ENCODE peak calls at places on chromosome 17, in six cellular contexts. M is H9; Z is dorsolateral prefrontal cortex; T is CD8-positive, alpha-beta memory T cell; B is heart right ventricle; P is body of pancreas. E is an unnamed sample.

GRCh38 chr17:38663125-38663751 is 11.5 kb downstream of the EPOP start:
- DNase-seq in M (peak; percentile 98), Z (peak; percentile 82), T (no peak), B (peak; percentile 45), P (peak; percentile 68), E (peak; percentile 46)

GRCh38 chr17:49217651-49218413 is 7.3 kb downstream of the ABI3 start:
- DNase-seq in M (no peak), Z (no peak), T (peak; percentile 90), B (peak; percentile 50), P (no peak), E (no peak)

GRCh38 chr17:1001640-1002411 is 4.9 kb downstream of the TIMM22 start:
- DNase-seq in M (no peak), Z (no peak), T (no peak), B (no peak), P (no peak), E (no peak)

GRCh38 chr17:63685578-63685977 is 14.3 kb downstream of the LIMD2 start:
- DNase-seq in M (no peak), Z (no peak), T (no peak), B (no peak), P (no peak), E (no peak)

GRCh38 chr17:60604686-60605334 is 4.8 kb downstream of the PPM1D start:
- DNase-seq in M (no peak), Z (no peak), T (no peak), B (no peak), P (no peak), E (no peak)

GRCh38 chr17:67105213-67105612 is 60.9 kb downstream of the CACNG1 start:
- DNase-seq in M (no peak), Z (no peak), T (no peak), B (no peak), P (no peak), E (no peak)

GRCh38 chr17:28738680-28739384 is 5.0 kb upstream of the TRAF4 start:
- DNase-seq in M (no peak), Z (no peak), T (no peak), B (no peak), P (no peak), E (no peak)

GRCh38 chr17:59357929-59358328 is 26.5 kb downstream of the YPEL2 start:
- DNase-seq in M (no peak), Z (no peak), T (no peak), B (no peak), P (no peak), E (no peak)

GRCh38 chr17:9274973-9275372 is 253.7 kb downstream of the NTN1 start:
- DNase-seq in M (no peak), Z (no peak), T (no peak), B (no peak), P (no peak), E (no peak)

GRCh38 chr17:30340957-30341356 is 7.1 kb upstream of the TMIGD1 start:
- DNase-seq in M (no peak), Z (no peak), T (no peak), B (no peak), P (no peak), E (no peak)

GRCh38 chr17:40596261-40596919 is 31.1 kb upstream of the CCR7 start:
- DNase-seq in M (no peak), Z (no peak), T (no peak), B (no peak), P (no peak), E (no peak)

GRCh38 chr17:73393381-73393780 is 81.6 kb upstream of the CDC42EP4 start:
- DNase-seq in M (peak; percentile 26), Z (no peak), T (no peak), B (no peak), P (no peak), E (no peak)

GRCh38 chr17:68461589-68461988 is 4.3 kb upstream of the WIPI1 start:
- DNase-seq in M (peak; percentile 62), Z (no peak), T (no peak), B (no peak), P (peak; percentile 35), E (no peak)

GRCh38 chr17:28133562-28133970 is 91.1 kb downstream of the NLK start:
- DNase-seq in M (no peak), Z (no peak), T (no peak), B (no peak), P (no peak), E (no peak)

GRCh38 chr17:50660042-50660886 is 25.6 kb downstream of the ABCC3 start:
- DNase-seq in M (no peak), Z (no peak), T (no peak), B (peak; percentile 59), P (no peak), E (no peak)

GRCh38 chr17:63019138-63019873 is 53.3 kb downstream of the TANC2 start:
- DNase-seq in M (no peak), Z (no peak), T (no peak), B (no peak), P (no peak), E (no peak)

GRCh38 chr17:2595736-2596135 is 2.3 kb downstream of the PAFAH1B1 start:
- DNase-seq in M (no peak), Z (no peak), T (no peak), B (no peak), P (no peak), E (no peak)

GRCh38 chr17:63930951-63931575 is 1.1 kb downstream of the CD79B start:
- DNase-seq in M (peak; percentile 91), Z (no peak), T (peak; percentile 46), B (peak; percentile 77), P (no peak), E (no peak)

GRCh38 chr17:82400830-82401229 is 17.3 kb upstream of the HEXD start:
- DNase-seq in M (no peak), Z (no peak), T (peak; percentile 41), B (peak; percentile 47), P (no peak), E (no peak)

GRCh38 chr17:49997773-49998703 is 3.0 kb upstream of the DLX3 start:
- DNase-seq in M (peak; percentile 94), Z (peak; percentile 72), T (peak; percentile 80), B (peak; percentile 57), P (peak; percentile 84), E (peak; percentile 13)

GRCh38 chr17:53193044-53193443 is 629.7 kb upstream of the KIF2B start:
- DNase-seq in M (no peak), Z (no peak), T (no peak), B (no peak), P (no peak), E (no peak)

GRCh38 chr17:65198653-65199382 is 61.6 kb downstream of the RGS9 start:
- DNase-seq in M (no peak), Z (no peak), T (peak; percentile 65), B (no peak), P (peak; percentile 19), E (peak; percentile 18)

GRCh38 chr17:42392664-42393415 is 4.6 kb upstream of the STAT3 start:
- DNase-seq in M (no peak), Z (no peak), T (no peak), B (no peak), P (no peak), E (no peak)

GRCh38 chr17:38922538-38923291 is 2.7 kb upstream of the LASP1NB start:
- DNase-seq in M (peak; percentile 71), Z (peak; percentile 41), T (no peak), B (peak; percentile 34), P (peak; percentile 66), E (peak; percentile 78)

GRCh38 chr17:28846231-28846630 is 3.6 kb upstream of the FAM222B start:
- DNase-seq in M (no peak), Z (no peak), T (no peak), B (no peak), P (no peak), E (no peak)

GRCh38 chr17:50364715-50365114 is 8.3 kb downstream of the MRPL27 start:
- DNase-seq in M (peak; percentile 74), Z (no peak), T (no peak), B (no peak), P (no peak), E (no peak)

GRCh38 chr17:48314716-48315115 is 115.3 kb downstream of the SKAP1 start:
- DNase-seq in M (no peak), Z (no peak), T (no peak), B (no peak), P (no peak), E (no peak)

DNA sequence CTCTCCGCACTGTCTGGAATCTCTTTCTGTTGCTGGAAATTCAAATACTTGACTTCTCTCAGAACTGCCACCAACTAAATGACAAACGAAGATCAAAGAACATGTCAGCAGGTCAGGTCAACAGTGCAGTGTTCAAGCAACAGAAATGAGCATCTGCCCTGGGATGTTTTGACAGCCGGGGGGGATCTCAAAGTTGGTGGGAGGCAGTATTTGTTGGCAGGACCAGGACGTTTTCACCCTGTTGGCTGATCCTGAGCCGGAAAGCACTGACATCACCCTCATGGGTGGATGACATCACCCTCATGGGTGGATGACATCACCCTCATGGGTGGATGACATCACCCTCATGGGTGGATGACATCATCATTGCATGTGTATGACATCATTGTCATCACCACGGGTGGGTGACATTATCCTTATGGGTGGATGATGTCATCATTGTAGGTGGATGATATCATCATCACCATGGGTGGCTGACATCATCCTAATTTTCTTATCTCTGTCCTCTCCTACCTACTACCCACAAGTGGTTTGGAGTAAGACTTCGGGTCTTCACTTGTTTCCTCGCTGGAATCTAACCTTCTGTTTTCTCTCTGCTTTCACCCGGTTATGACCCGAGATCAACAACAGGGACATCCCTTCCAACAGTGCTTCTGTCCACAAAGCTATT is 18.9 kb downstream of the DNAH17 start:
- DNase-seq in M (no peak), Z (no peak), T (no peak), B (no peak), P (no peak), E (no peak)
- H3K27ac ChIP-seq in M (no peak overlapping the region), Z (no peak overlapping the region), T (no peak overlapping the region), B (no peak overlapping the region), P (no peak overlapping the region), E (no peak overlapping the region)

GRCh38 chr17:7138800-7139381 is 24.3 kb upstream of the ASGR2 start:
- DNase-seq in M (no peak), Z (no peak), T (no peak), B (no peak), P (no peak), E (no peak)
- H3K27ac ChIP-seq in M (no peak overlapping the region), Z (no peak overlapping the region), T (no peak overlapping the region), B (peak overlapping the region; percentile 78), P (no peak overlapping the region), E (no peak overlapping the region)

DNA sequence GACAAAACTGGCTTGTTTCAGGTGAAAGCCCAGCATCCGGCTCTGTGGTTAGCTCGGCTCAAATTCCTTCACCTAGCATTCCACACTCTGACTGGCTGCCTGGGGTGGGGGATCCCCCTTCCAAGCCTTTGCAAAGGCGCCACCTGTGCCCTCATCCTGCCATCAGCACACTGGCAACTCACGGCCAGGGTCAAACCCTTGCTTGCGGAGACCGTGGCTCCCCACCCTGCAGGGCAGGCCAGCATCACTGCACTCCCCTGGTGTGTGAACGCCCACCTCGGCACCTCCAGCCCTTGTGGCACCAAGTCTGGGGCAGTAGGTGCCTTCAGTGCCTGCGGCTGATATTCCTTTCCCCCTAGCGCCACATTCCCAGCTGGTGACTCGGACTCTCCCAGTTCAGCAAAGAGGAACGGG is 1.3 kb downstream of the FLII start:
- DNase-seq in M (peak; percentile 80), Z (no peak), T (no peak), B (no peak), P (peak; percentile 49), E (no peak)
- H3K27ac ChIP-seq in M (no peak overlapping the region), Z (peak overlapping the region; percentile 93), T (peak overlapping the region; percentile 82), B (peak overlapping the region; percentile 99), P (peak overlapping the region; percentile 89), E (peak overlapping the region; percentile 67)

DNA sequence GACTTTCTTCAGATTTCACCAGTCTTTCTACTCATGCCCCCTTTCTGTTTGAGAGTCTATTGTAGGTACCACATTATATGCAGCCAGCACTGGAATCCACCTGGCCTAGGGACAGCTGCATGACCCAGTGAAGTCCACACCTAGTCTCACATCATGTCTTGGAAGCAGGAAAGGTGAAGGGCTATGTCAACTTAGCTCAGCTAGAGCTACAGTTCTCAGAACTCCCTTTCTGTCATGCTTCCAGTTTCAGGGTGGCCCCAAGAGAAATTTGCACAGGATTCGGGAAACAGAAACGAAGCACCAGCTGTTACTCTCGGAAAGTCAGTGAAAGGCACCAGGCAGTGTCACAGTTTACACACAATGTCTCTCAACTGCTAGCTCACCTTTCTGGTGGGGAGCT is 51.6 kb upstream of the NLRP1 start:
- DNase-seq in M (no peak), Z (no peak), T (no peak), B (no peak), P (no peak), E (no peak)
- H3K27ac ChIP-seq in M (no peak overlapping the region), Z (no peak overlapping the region), T (no peak overlapping the region), B (no peak overlapping the region), P (no peak overlapping the region), E (no peak overlapping the region)